ENCODE peak calls at places on chromosomes 7 and 10, in ten cellular contexts. Q is left cardiac atrium; G is RWPE1; S is activated CD8-positive, alpha-beta T cell treated with anti-CD3 and anti-CD28 coated beads, Interleukin-2, amount 10 ng/mL, durations not matched to agents 7 days and 5 days; T is ACHN; Z is HCEC 1CT; A is Daoy; J is GM12865; Y is CD4-positive, alpha-beta T cell; O is omental fat pad. V is an unnamed sample.

GRCh38 chr10:132910901-132911711 is 31.3 kb downstream of the CFAP46 start:
- DNase-seq in Y (no peak), S (no peak), A (no peak), O (no peak), T (no peak), J (no peak), G (no peak), Z (no peak), Q (peak; percentile 15), V (no peak)

GRCh38 chr7:147196476-147196875 is 1079.9 kb downstream of the CNTNAP2 start:
- DNase-seq in T (no peak), Q (no peak), Y (no peak), O (no peak), S (no peak), Z (no peak), G (no peak), A (no peak), J (no peak), V (no peak)

GRCh38 chr7:117283371-117283770 is 39.5 kb downstream of the WNT2 start:
- DNase-seq in Z (peak; percentile 73), J (no peak), Q (no peak), O (no peak), T (no peak), A (peak; percentile 81), G (no peak), S (no peak), Y (no peak), V (no peak)

GRCh38 chr10:34922138-34922537 is 107.0 kb upstream of the PARD3 start:
- DNase-seq in A (no peak), Y (no peak), S (no peak), Q (no peak), O (no peak), G (no peak), Z (peak; percentile 19), T (no peak), J (no peak), V (no peak)

GRCh38 chr7:2812119-2812487 is 32.0 kb downstream of the GNA12 start:
- DNase-seq in O (no peak), Y (no peak), G (no peak), S (no peak), Q (no peak), Z (peak; percentile 47), A (no peak), J (no peak), T (no peak), V (no peak)

GRCh38 chr10:110765513-110766375 is 106.0 kb upstream of the PDCD4 start:
- DNase-seq in O (no peak), G (no peak), J (peak; percentile 44), S (no peak), T (peak; percentile 71), Y (no peak), Q (no peak), A (no peak), Z (peak; percentile 10), V (peak; percentile 65)

GRCh38 chr10:120432209-120432608 is 24.8 kb upstream of the PLPP4 start:
- DNase-seq in Q (no peak), Y (no peak), Z (no peak), S (no peak), G (no peak), O (no peak), T (no peak), J (no peak), A (no peak), V (no peak)

GRCh38 chr10:95469251-95469650 is 91.9 kb downstream of the SORBS1 start:
- DNase-seq in T (no peak), J (no peak), O (no peak), Z (no peak), S (no peak), G (no peak), Y (no peak), A (no peak), Q (no peak), V (no peak)

GRCh38 chr7:27868117-27868516 is 128.2 kb downstream of the TAX1BP1 start:
- DNase-seq in Z (peak; percentile 24), G (peak; percentile 40), S (no peak), T (peak; percentile 87), Y (no peak), O (no peak), A (peak; percentile 15), J (no peak), Q (no peak), V (peak; percentile 78)

GRCh38 chr7:13467111-13467547 is 522.3 kb downstream of the ETV1 start:
- DNase-seq in O (no peak), S (no peak), J (no peak), G (no peak), Q (no peak), Y (no peak), A (no peak), Z (no peak), T (no peak), V (no peak)

GRCh38 chr10:6128591-6129383 is 40.0 kb downstream of the RBM17 start:
- DNase-seq in A (no peak), Y (no peak), Q (no peak), Z (peak; percentile 64), G (no peak), J (no peak), S (no peak), O (no peak), T (no peak), V (no peak)

GRCh38 chr10:58704226-58705200 is 191.8 kb downstream of the BICC1 start:
- DNase-seq in G (no peak), Z (peak; percentile 38), S (no peak), Q (no peak), O (no peak), A (peak; percentile 12), T (no peak), Y (no peak), J (no peak), V (no peak)

GRCh38 chr7:123749537-123749857 is 694 bp upstream of the WASL start:
- DNase-seq in Z (peak; percentile 76), T (peak; percentile 89), A (peak; percentile 83), Y (no peak), G (peak; percentile 64), S (peak; percentile 51), O (no peak), J (no peak), Q (no peak), V (no peak)

GRCh38 chr10:60955957-60956425 is 12.0 kb upstream of the RHOBTB1 start:
- DNase-seq in Q (no peak), J (no peak), Y (no peak), O (no peak), Z (peak; percentile 83), A (peak; percentile 59), S (no peak), T (peak; percentile 37), G (peak; percentile 26), V (no peak)

GRCh38 chr7:117808910-117809705 is 64.1 kb downstream of the CTTNBP2 start:
- DNase-seq in O (no peak), A (peak; percentile 76), J (no peak), T (no peak), Z (no peak), Y (no peak), G (no peak), Q (no peak), S (no peak), V (no peak)

V was measured in Caki2.